ENCODE peak calls at places on chromosomes 2 and 18, in nine cellular contexts. E, N, O, C, Y, D, T, M and F are unnamed samples.

GRCh38 chr2:202018950-202019349 is 14.7 kb upstream of the FZD7 start:
- DNase-seq in E (no peak), N (no peak), O (no peak), C (no peak), Y (no peak), D (no peak), T (no peak), M (no peak), F (no peak)

GRCh38 chr2:64455545-64455944 is 1.6 kb downstream of the LGALSL start:
- DNase-seq in E (no peak), N (no peak), O (no peak), C (no peak), Y (no peak), D (no peak), T (no peak), M (no peak), F (no peak)

GRCh38 chr2:187654535-187654934 is 100.3 kb upstream of the TFPI start:
- DNase-seq in E (peak; percentile 2), N (peak; percentile 9), O (peak; percentile 14), C (no peak), Y (peak; percentile 8), D (no peak), T (no peak), M (no peak), F (no peak)

GRCh38 chr2:169406891-169407290 is 44.6 kb upstream of the LRP2 start:
- DNase-seq in E (no peak), N (no peak), O (no peak), C (no peak), Y (no peak), D (no peak), T (no peak), M (no peak), F (no peak)

GRCh38 chr18:49846263-49846662 is 32.9 kb upstream of the ACAA2 start:
- DNase-seq in E (peak; percentile 17), N (peak; percentile 31), O (no peak), C (no peak), Y (no peak), D (peak; percentile 35), T (no peak), M (no peak), F (peak; percentile 47)

GRCh38 chr2:20451346-20451745 is 4.5 kb downstream of the RHOB start:
- DNase-seq in E (no peak), N (no peak), O (no peak), C (no peak), Y (no peak), D (no peak), T (no peak), M (no peak), F (peak; percentile 28)

GRCh38 chr18:48929212-48929612 is 21.6 kb downstream of the SMAD7 start:
- DNase-seq in E (no peak), N (no peak), O (no peak), C (peak; percentile 2), Y (no peak), D (no peak), T (no peak), M (no peak), F (no peak)

GRCh38 chr2:223488814-223489213 is 113.3 kb downstream of the SCG2 start:
- DNase-seq in E (peak; percentile 79), N (no peak), O (no peak), C (no peak), Y (no peak), D (no peak), T (no peak), M (no peak), F (peak; percentile 50)

GRCh38 chr2:20590704-20591515 is 60.0 kb downstream of the HS1BP3 start:
- DNase-seq in E (no peak), N (no peak), O (peak; percentile 63), C (peak; percentile 53), Y (no peak), D (no peak), T (no peak), M (no peak), F (no peak)

GRCh38 chr2:35168351-35168750 is 1187.2 kb upstream of the CRIM1 start:
- DNase-seq in E (no peak), N (no peak), O (no peak), C (no peak), Y (no peak), D (no peak), T (no peak), M (no peak), F (no peak)

GRCh38 chr18:69763002-69763401 is 184.7 kb downstream of the CD226 start:
- DNase-seq in E (no peak), N (no peak), O (no peak), C (no peak), Y (no peak), D (no peak), T (no peak), M (no peak), F (no peak)

GRCh38 chr2:110770308-110770695 is 37.9 kb downstream of the ACOXL start:
- DNase-seq in E (no peak), N (no peak), O (peak; percentile 29), C (peak; percentile 25), Y (no peak), D (no peak), T (no peak), M (no peak), F (no peak)

GRCh38 chr2:46878886-46879285 is 36.7 kb downstream of the MCFD2 start:
- DNase-seq in E (peak; percentile 36), N (no peak), O (peak; percentile 78), C (peak; percentile 79), Y (no peak), D (no peak), T (no peak), M (peak; percentile 54), F (no peak)

GRCh38 chr2:24898122-24899109 is 21.6 kb downstream of the ADCY3 start:
- DNase-seq in E (no peak), N (no peak), O (peak; percentile 48), C (no peak), Y (no peak), D (no peak), T (no peak), M (no peak), F (no peak)